ENCODE peak calls at places on chromosomes 3 and 15, in nine cellular contexts. One of them, this sample, is unnamed.

GRCh38 chr15:98826658-98827057 is 178.3 kb downstream of the IGF1R start:
- DNase-seq in H54: no peak
- DNase-seq in activated T-cell treated with anti-CD3 and anti-CD28 coated beads, Interleukin-2, amount 50 U/mL, for 72 hours: no peak
- DNase-seq in HTR-8/SVneo: no peak
- DNase-seq in lower leg skin: no peak
- DNase-seq in GM23248: no peak
- DNase-seq in GM12892: no peak
- DNase-seq in NCI-H1092: no peak
- DNase-seq in AML-193: no peak
- DNase-seq in this sample: no peak

GRCh38 chr15:75348034-75348562 is 1.3 kb downstream of the NEIL1 start:
- DNase-seq in H54: no peak
- DNase-seq in activated T-cell treated with anti-CD3 and anti-CD28 coated beads, Interleukin-2, amount 50 U/mL, for 72 hours: no peak
- DNase-seq in HTR-8/SVneo: no peak
- DNase-seq in lower leg skin: no peak
- DNase-seq in GM23248: peak
- DNase-seq in GM12892: no peak
- DNase-seq in NCI-H1092: no peak
- DNase-seq in AML-193: no peak
- DNase-seq in this sample: no peak

GRCh38 chr3:43307226-43307625 is 20.9 kb downstream of the SNRK start:
- DNase-seq in H54: no peak
- DNase-seq in activated T-cell treated with anti-CD3 and anti-CD28 coated beads, Interleukin-2, amount 50 U/mL, for 72 hours: no peak
- DNase-seq in HTR-8/SVneo: no peak
- DNase-seq in lower leg skin: no peak
- DNase-seq in GM23248: no peak
- DNase-seq in GM12892: no peak
- DNase-seq in NCI-H1092: no peak
- DNase-seq in AML-193: no peak
- DNase-seq in this sample: no peak

GRCh38 chr3:58055309-58055708 is 47.1 kb downstream of the FLNB start:
- DNase-seq in H54: no peak
- DNase-seq in activated T-cell treated with anti-CD3 and anti-CD28 coated beads, Interleukin-2, amount 50 U/mL, for 72 hours: no peak
- DNase-seq in HTR-8/SVneo: no peak
- DNase-seq in lower leg skin: no peak
- DNase-seq in GM23248: no peak
- DNase-seq in GM12892: no peak
- DNase-seq in NCI-H1092: no peak
- DNase-seq in AML-193: no peak
- DNase-seq in this sample: no peak

GRCh38 chr3:187748050-187748481 is 2.8 kb upstream of the BCL6 start:
- DNase-seq in H54: peak
- DNase-seq in activated T-cell treated with anti-CD3 and anti-CD28 coated beads, Interleukin-2, amount 50 U/mL, for 72 hours: peak
- DNase-seq in HTR-8/SVneo: peak
- DNase-seq in lower leg skin: peak
- DNase-seq in GM23248: peak
- DNase-seq in GM12892: no peak
- DNase-seq in NCI-H1092: peak
- DNase-seq in AML-193: peak
- DNase-seq in this sample: peak

GRCh38 chr3:107227091-107227490 is 150.1 kb upstream of the CCDC54 start:
- DNase-seq in H54: no peak
- DNase-seq in activated T-cell treated with anti-CD3 and anti-CD28 coated beads, Interleukin-2, amount 50 U/mL, for 72 hours: no peak
- DNase-seq in HTR-8/SVneo: no peak
- DNase-seq in lower leg skin: no peak
- DNase-seq in GM23248: peak
- DNase-seq in GM12892: no peak
- DNase-seq in NCI-H1092: no peak
- DNase-seq in AML-193: no peak
- DNase-seq in this sample: no peak

GRCh38 chr3:73624363-73625123 is at the start of gene PDZRN3:
- DNase-seq in H54: peak
- DNase-seq in activated T-cell treated with anti-CD3 and anti-CD28 coated beads, Interleukin-2, amount 50 U/mL, for 72 hours: no peak
- DNase-seq in HTR-8/SVneo: no peak
- DNase-seq in lower leg skin: peak
- DNase-seq in GM23248: peak
- DNase-seq in GM12892: no peak
- DNase-seq in NCI-H1092: peak
- DNase-seq in AML-193: no peak
- DNase-seq in this sample: peak

GRCh38 chr15:38563723-38564519 is 693 bp downstream of the RASGRP1 start:
- DNase-seq in H54: peak
- DNase-seq in activated T-cell treated with anti-CD3 and anti-CD28 coated beads, Interleukin-2, amount 50 U/mL, for 72 hours: peak
- DNase-seq in HTR-8/SVneo: peak
- DNase-seq in lower leg skin: peak
- DNase-seq in GM23248: peak
- DNase-seq in GM12892: peak
- DNase-seq in NCI-H1092: no peak
- DNase-seq in AML-193: peak
- DNase-seq in this sample: peak

GRCh38 chr3:142279965-142280590 is 54.7 kb upstream of the GK5 start:
- DNase-seq in H54: peak
- DNase-seq in activated T-cell treated with anti-CD3 and anti-CD28 coated beads, Interleukin-2, amount 50 U/mL, for 72 hours: peak
- DNase-seq in HTR-8/SVneo: peak
- DNase-seq in lower leg skin: no peak
- DNase-seq in GM23248: peak
- DNase-seq in GM12892: peak
- DNase-seq in NCI-H1092: peak
- DNase-seq in AML-193: peak
- DNase-seq in this sample: peak